ENCODE peak calls at places on chromosomes 6 and 20, in eight cellular contexts. One of them, this sample, is unnamed.

GRCh38 chr20:301886-302848 is 4.8 kb downstream of the ZCCHC3 start:
- DNase-seq in GM12865: no peak
- DNase-seq in heart right ventricle: no peak
- DNase-seq in AG04450: no peak
- DNase-seq in breast epithelium: no peak
- DNase-seq in psoas muscle: no peak
- DNase-seq in astrocyte of the spinal cord: no peak
- DNase-seq in lower leg skin: no peak
- DNase-seq in this sample: no peak

GRCh38 chr6:79134699-79135474 is 56.8 kb upstream of the PHIP start:
- DNase-seq in psoas muscle: no peak
- DNase-seq in AG04450: no peak
- DNase-seq in astrocyte of the spinal cord: no peak
- DNase-seq in breast epithelium: no peak
- DNase-seq in GM12865: no peak
- DNase-seq in lower leg skin: no peak
- DNase-seq in heart right ventricle: no peak
- DNase-seq in this sample: no peak

GRCh38 chr6:83265384-83265783 is 72.2 kb downstream of the RWDD2A start:
- DNase-seq in lower leg skin: no peak
- DNase-seq in GM12865: no peak
- DNase-seq in breast epithelium: no peak
- DNase-seq in AG04450: peak; percentile 23
- DNase-seq in heart right ventricle: no peak
- DNase-seq in psoas muscle: no peak
- DNase-seq in astrocyte of the spinal cord: peak; percentile 52
- DNase-seq in this sample: no peak

GRCh38 chr6:144055121-144055931 is 40.0 kb downstream of the SF3B5 start:
- DNase-seq in heart right ventricle: no peak
- DNase-seq in GM12865: peak; percentile 67
- DNase-seq in AG04450: no peak
- DNase-seq in breast epithelium: no peak
- DNase-seq in astrocyte of the spinal cord: no peak
- DNase-seq in lower leg skin: no peak
- DNase-seq in psoas muscle: no peak
- DNase-seq in this sample: no peak

GRCh38 chr6:30349411-30350177 is 4.6 kb downstream of the RPP21 start:
- DNase-seq in astrocyte of the spinal cord: no peak
- DNase-seq in AG04450: no peak
- DNase-seq in breast epithelium: no peak
- DNase-seq in GM12865: no peak
- DNase-seq in heart right ventricle: no peak
- DNase-seq in psoas muscle: no peak
- DNase-seq in lower leg skin: no peak
- DNase-seq in this sample: no peak

GRCh38 chr20:58719971-58720371 is 27.4 kb downstream of the NPEPL1 start:
- DNase-seq in astrocyte of the spinal cord: no peak
- DNase-seq in heart right ventricle: no peak
- DNase-seq in psoas muscle: no peak
- DNase-seq in AG04450: no peak
- DNase-seq in breast epithelium: peak; percentile 41
- DNase-seq in lower leg skin: peak; percentile 80
- DNase-seq in GM12865: no peak
- DNase-seq in this sample: peak; percentile 8

GRCh38 chr20:7828437-7828836 is 111.8 kb downstream of the HAO1 start:
- DNase-seq in psoas muscle: no peak
- DNase-seq in lower leg skin: no peak
- DNase-seq in GM12865: no peak
- DNase-seq in heart right ventricle: peak; percentile 52
- DNase-seq in AG04450: no peak
- DNase-seq in astrocyte of the spinal cord: no peak
- DNase-seq in breast epithelium: no peak
- DNase-seq in this sample: no peak

GRCh38 chr6:35776364-35777215 is at the start of gene CLPSL2:
- DNase-seq in GM12865: peak; percentile 28
- DNase-seq in AG04450: no peak
- DNase-seq in breast epithelium: peak; percentile 49
- DNase-seq in psoas muscle: no peak
- DNase-seq in heart right ventricle: no peak
- DNase-seq in astrocyte of the spinal cord: no peak
- DNase-seq in lower leg skin: no peak
- DNase-seq in this sample: no peak

GRCh38 chr20:57682184-57683038 is 27.4 kb downstream of the PMEPA1 start:
- DNase-seq in GM12865: peak; percentile 66
- DNase-seq in lower leg skin: no peak
- DNase-seq in breast epithelium: no peak
- DNase-seq in AG04450: no peak
- DNase-seq in psoas muscle: no peak
- DNase-seq in astrocyte of the spinal cord: no peak
- DNase-seq in heart right ventricle: peak; percentile 50
- DNase-seq in this sample: no peak

GRCh38 chr6:75493400-75494064 is at the start of gene FILIP1:
- DNase-seq in heart right ventricle: peak; percentile 86
- DNase-seq in breast epithelium: no peak
- DNase-seq in AG04450: peak; percentile 10
- DNase-seq in lower leg skin: no peak
- DNase-seq in psoas muscle: peak; percentile 43
- DNase-seq in GM12865: peak; percentile 18
- DNase-seq in astrocyte of the spinal cord: peak; percentile 29
- DNase-seq in this sample: no peak

GRCh38 chr6:50602191-50602810 is 111.0 kb upstream of the TFAP2D start:
- DNase-seq in lower leg skin: no peak
- DNase-seq in psoas muscle: no peak
- DNase-seq in AG04450: no peak
- DNase-seq in heart right ventricle: no peak
- DNase-seq in astrocyte of the spinal cord: peak; percentile 33
- DNase-seq in breast epithelium: no peak
- DNase-seq in GM12865: peak; percentile 40
- DNase-seq in this sample: no peak

GRCh38 chr6:129498950-129499870 is 210.8 kb downstream of the ARHGAP18 start:
- DNase-seq in psoas muscle: no peak
- DNase-seq in breast epithelium: no peak
- DNase-seq in lower leg skin: no peak
- DNase-seq in AG04450: no peak
- DNase-seq in heart right ventricle: no peak
- DNase-seq in astrocyte of the spinal cord: peak; percentile 72
- DNase-seq in GM12865: peak; percentile 54
- DNase-seq in this sample: no peak

GRCh38 chr6:125114248-125114858 is 39.2 kb upstream of the TPD52L1 start:
- DNase-seq in heart right ventricle: peak; percentile 53
- DNase-seq in lower leg skin: no peak
- DNase-seq in GM12865: peak; percentile 44
- DNase-seq in psoas muscle: peak; percentile 19
- DNase-seq in breast epithelium: no peak
- DNase-seq in AG04450: no peak
- DNase-seq in astrocyte of the spinal cord: peak; percentile 67
- DNase-seq in this sample: peak; percentile 25

GRCh38 chr20:36645998-36646397 is at the start of gene SLA2:
- DNase-seq in lower leg skin: peak; percentile 79
- DNase-seq in heart right ventricle: no peak
- DNase-seq in breast epithelium: no peak
- DNase-seq in GM12865: peak; percentile 63
- DNase-seq in AG04450: no peak
- DNase-seq in astrocyte of the spinal cord: no peak
- DNase-seq in psoas muscle: no peak
- DNase-seq in this sample: no peak

GRCh38 chr20:43508106-43508505 is 609 bp downstream of the L3MBTL1 start:
- DNase-seq in psoas muscle: no peak
- DNase-seq in lower leg skin: no peak
- DNase-seq in AG04450: no peak
- DNase-seq in astrocyte of the spinal cord: no peak
- DNase-seq in GM12865: no peak
- DNase-seq in breast epithelium: no peak
- DNase-seq in heart right ventricle: no peak
- DNase-seq in this sample: no peak

GRCh38 chr6:13561624-13562267 is 12.7 kb upstream of the SIRT5 start:
- DNase-seq in heart right ventricle: no peak
- DNase-seq in psoas muscle: no peak
- DNase-seq in breast epithelium: no peak
- DNase-seq in astrocyte of the spinal cord: no peak
- DNase-seq in GM12865: no peak
- DNase-seq in AG04450: no peak
- DNase-seq in lower leg skin: no peak
- DNase-seq in this sample: no peak

GRCh38 chr6:97726378-97726777 is 443.4 kb upstream of the MMS22L start:
- DNase-seq in lower leg skin: no peak
- DNase-seq in breast epithelium: no peak
- DNase-seq in heart right ventricle: no peak
- DNase-seq in AG04450: no peak
- DNase-seq in GM12865: no peak
- DNase-seq in astrocyte of the spinal cord: no peak
- DNase-seq in psoas muscle: no peak
- DNase-seq in this sample: no peak

GRCh38 chr6:137717074-137718073 is 149.7 kb upstream of the TNFAIP3 start:
- DNase-seq in psoas muscle: no peak
- DNase-seq in heart right ventricle: no peak
- DNase-seq in lower leg skin: no peak
- DNase-seq in breast epithelium: no peak
- DNase-seq in GM12865: peak; percentile 54
- DNase-seq in astrocyte of the spinal cord: peak; percentile 35
- DNase-seq in AG04450: no peak
- DNase-seq in this sample: no peak

GRCh38 chr20:54984104-54984448 is 508.7 kb downstream of the DOK5 start:
- DNase-seq in psoas muscle: no peak
- DNase-seq in lower leg skin: no peak
- DNase-seq in astrocyte of the spinal cord: no peak
- DNase-seq in GM12865: no peak
- DNase-seq in AG04450: no peak
- DNase-seq in breast epithelium: no peak
- DNase-seq in heart right ventricle: no peak
- DNase-seq in this sample: no peak

GRCh38 chr6:13229205-13230085 is 98.9 kb downstream of the TBC1D7 start:
- DNase-seq in AG04450: no peak
- DNase-seq in astrocyte of the spinal cord: no peak
- DNase-seq in psoas muscle: no peak
- DNase-seq in GM12865: peak; percentile 87
- DNase-seq in heart right ventricle: peak; percentile 10
- DNase-seq in breast epithelium: no peak
- DNase-seq in lower leg skin: peak; percentile 13
- DNase-seq in this sample: no peak

GRCh38 chr6:163036251-163036650 is 308.5 kb downstream of the PACRG start:
- DNase-seq in GM12865: no peak
- DNase-seq in lower leg skin: no peak
- DNase-seq in psoas muscle: no peak
- DNase-seq in AG04450: no peak
- DNase-seq in heart right ventricle: no peak
- DNase-seq in astrocyte of the spinal cord: no peak
- DNase-seq in breast epithelium: no peak
- DNase-seq in this sample: no peak

GRCh38 chr20:61301995-61302525 is 50.0 kb downstream of the CDH4 start:
- DNase-seq in breast epithelium: no peak
- DNase-seq in lower leg skin: no peak
- DNase-seq in heart right ventricle: no peak
- DNase-seq in astrocyte of the spinal cord: no peak
- DNase-seq in AG04450: no peak
- DNase-seq in GM12865: no peak
- DNase-seq in psoas muscle: no peak
- DNase-seq in this sample: no peak
- TF ChIP-seq CTCF in breast epithelium: no peak
- TF ChIP-seq CTCF in lower leg skin: no peak
- TF ChIP-seq CTCF in heart right ventricle: no peak
- TF ChIP-seq CTCF in astrocyte of the spinal cord: no peak
- TF ChIP-seq CTCF in AG04450: no peak
- TF ChIP-seq CTCF in GM12865: no peak
- TF ChIP-seq CTCF in psoas muscle: no peak
- TF ChIP-seq CTCF in this sample: no peak

GRCh38 chr6:136526196-136526930 is 23.9 kb downstream of the MAP7 start:
- DNase-seq in psoas muscle: peak; percentile 30
- DNase-seq in heart right ventricle: peak; percentile 17
- DNase-seq in breast epithelium: no peak
- DNase-seq in lower leg skin: peak; percentile 87
- DNase-seq in GM12865: no peak
- DNase-seq in astrocyte of the spinal cord: peak; percentile 62
- DNase-seq in AG04450: peak; percentile 41
- DNase-seq in this sample: no peak
- TF ChIP-seq CTCF in psoas muscle: no peak
- TF ChIP-seq CTCF in heart right ventricle: peak; percentile 42
- TF ChIP-seq CTCF in breast epithelium: no peak
- TF ChIP-seq CTCF in lower leg skin: no peak
- TF ChIP-seq CTCF in GM12865: no peak
- TF ChIP-seq CTCF in astrocyte of the spinal cord: peak; percentile 65
- TF ChIP-seq CTCF in AG04450: peak; percentile 67
- TF ChIP-seq CTCF in this sample: no peak

DNA sequence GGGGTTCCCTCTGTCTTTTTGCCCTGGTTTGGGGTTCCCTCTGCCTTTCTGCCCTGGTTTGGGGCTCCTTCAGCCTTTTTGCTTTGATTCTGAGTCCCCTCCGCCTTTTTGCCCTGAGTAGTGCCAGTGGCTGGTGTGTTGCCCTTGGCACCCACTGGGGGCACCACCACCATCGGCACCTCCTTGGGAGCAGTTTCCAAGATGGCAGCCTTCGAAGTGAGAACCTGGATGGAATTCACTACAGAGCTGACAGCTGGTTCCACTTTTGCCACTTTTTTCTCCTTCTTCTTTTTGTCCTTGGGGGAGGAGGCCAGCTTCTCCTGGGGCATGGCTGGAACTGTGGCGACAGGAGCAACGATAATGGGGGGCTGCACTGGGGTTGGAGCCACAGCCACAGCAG is 22.2 kb downstream of the RRBP1 start:
- DNase-seq in astrocyte of the spinal cord: no peak
- DNase-seq in breast epithelium: no peak
- DNase-seq in psoas muscle: no peak
- DNase-seq in AG04450: no peak
- DNase-seq in heart right ventricle: no peak
- DNase-seq in lower leg skin: no peak
- DNase-seq in GM12865: no peak
- DNase-seq in this sample: no peak
- TF ChIP-seq CTCF in astrocyte of the spinal cord: peak; percentile 4
- TF ChIP-seq CTCF in breast epithelium: no peak
- TF ChIP-seq CTCF in psoas muscle: no peak
- TF ChIP-seq CTCF in AG04450: peak; percentile 17
- TF ChIP-seq CTCF in heart right ventricle: no peak
- TF ChIP-seq CTCF in lower leg skin: no peak
- TF ChIP-seq CTCF in GM12865: no peak
- TF ChIP-seq CTCF in this sample: no peak

GRCh38 chr6:34031567-34032383 is 114.1 kb downstream of the GRM4 start:
- DNase-seq in astrocyte of the spinal cord: no peak
- DNase-seq in heart right ventricle: no peak
- DNase-seq in psoas muscle: no peak
- DNase-seq in lower leg skin: no peak
- DNase-seq in AG04450: no peak
- DNase-seq in breast epithelium: no peak
- DNase-seq in GM12865: peak; percentile 13
- DNase-seq in this sample: peak; percentile 89

GRCh38 chr6:34035704-34036356 is 110.1 kb downstream of the GRM4 start:
- DNase-seq in heart right ventricle: no peak
- DNase-seq in GM12865: no peak
- DNase-seq in astrocyte of the spinal cord: no peak
- DNase-seq in breast epithelium: no peak
- DNase-seq in AG04450: no peak
- DNase-seq in lower leg skin: no peak
- DNase-seq in psoas muscle: no peak
- DNase-seq in this sample: no peak

GRCh38 chr6:34035161-34035560 is 110.7 kb downstream of the GRM4 start:
- DNase-seq in breast epithelium: no peak
- DNase-seq in psoas muscle: no peak
- DNase-seq in heart right ventricle: no peak
- DNase-seq in GM12865: no peak
- DNase-seq in lower leg skin: no peak
- DNase-seq in astrocyte of the spinal cord: no peak
- DNase-seq in AG04450: no peak
- DNase-seq in this sample: no peak

GRCh38 chr6:34030831-34031566 is 114.9 kb downstream of the GRM4 start:
- DNase-seq in AG04450: no peak
- DNase-seq in psoas muscle: no peak
- DNase-seq in astrocyte of the spinal cord: no peak
- DNase-seq in heart right ventricle: no peak
- DNase-seq in lower leg skin: no peak
- DNase-seq in GM12865: no peak
- DNase-seq in breast epithelium: no peak
- DNase-seq in this sample: no peak

GRCh38 chr6:34032856-34033255 is 113.0 kb downstream of the GRM4 start:
- DNase-seq in AG04450: no peak
- DNase-seq in psoas muscle: no peak
- DNase-seq in breast epithelium: no peak
- DNase-seq in astrocyte of the spinal cord: no peak
- DNase-seq in GM12865: no peak
- DNase-seq in heart right ventricle: no peak
- DNase-seq in lower leg skin: no peak
- DNase-seq in this sample: no peak
- TF ChIP-seq CTCF in AG04450: no peak
- TF ChIP-seq CTCF in psoas muscle: no peak
- TF ChIP-seq CTCF in breast epithelium: no peak
- TF ChIP-seq CTCF in astrocyte of the spinal cord: no peak
- TF ChIP-seq CTCF in GM12865: no peak
- TF ChIP-seq CTCF in heart right ventricle: no peak
- TF ChIP-seq CTCF in lower leg skin: no peak
- TF ChIP-seq CTCF in this sample: no peak

This sample was measured in D721Med.